ENCODE peak calls at places on chromosomes 1 and 21, in nine cellular contexts. I, L, O, J, D, W, E, K and P are unnamed samples. For H3K4me1, the result is how much of the 10 kb centered on the place peaks cover.

GRCh38 chr1:228174482-228175315 is 9.1 kb downstream of the IBA57 start:
- DNase-seq in I (no peak), L (no peak), O (peak), J (no peak), D (no peak), W (peak), E (peak), K (no peak), P (no peak)

GRCh38 chr1:9659328-9659727 is 7.8 kb downstream of the PIK3CD start:
- DNase-seq in I (peak), L (no peak), O (no peak), J (no peak), D (no peak), W (no peak), E (no peak), K (no peak), P (peak)

GRCh38 chr1:38026592-38027200 is 14.2 kb downstream of the UTP11 start:
- DNase-seq in I (peak), L (no peak), O (peak), J (peak), D (no peak), W (peak), E (no peak), K (no peak), P (no peak)

GRCh38 chr1:2046225-2046917 is 3.8 kb upstream of the PRKCZ start:
- DNase-seq in I (peak), L (peak), O (peak), J (peak), D (peak), W (peak), E (no peak), K (peak), P (no peak)

GRCh38 chr1:157490337-157491165 is 61.8 kb downstream of the FCRL5 start:
- DNase-seq in I (peak), L (peak), O (peak), J (peak), D (peak), W (peak), E (no peak), K (peak), P (peak)

GRCh38 chr1:71919812-71920509 is 362.4 kb downstream of the NEGR1 start:
- DNase-seq in I (no peak), L (no peak), O (no peak), J (no peak), D (no peak), W (peak), E (no peak), K (no peak), P (no peak)

GRCh38 chr1:15178571-15179484 is 25.3 kb downstream of the TMEM51 start:
- DNase-seq in I (peak), L (no peak), O (no peak), J (no peak), D (no peak), W (no peak), E (no peak), K (no peak), P (peak)

GRCh38 chr1:9590201-9590600 is 1.5 kb downstream of the TMEM201 start:
- DNase-seq in I (no peak), L (no peak), O (peak), J (no peak), D (no peak), W (no peak), E (peak), K (no peak), P (no peak)

GRCh38 chr1:84347547-84348239 is 46.2 kb downstream of the SAMD13 start:
- DNase-seq in I (no peak), L (no peak), O (no peak), J (no peak), D (no peak), W (no peak), E (no peak), K (no peak), P (no peak)

GRCh38 chr1:63368131-63368530 is 704 bp downstream of the ALG6 start:
- DNase-seq in I (no peak), L (no peak), O (peak), J (no peak), D (no peak), W (no peak), E (no peak), K (no peak), P (no peak)

GRCh38 chr1:53629101-53629691 is 109.8 kb downstream of the GLIS1 start:
- DNase-seq in I (no peak), L (no peak), O (no peak), J (peak), D (no peak), W (peak), E (peak), K (no peak), P (peak)

GRCh38 chr1:52444465-52444864 is 40.1 kb downstream of the PRPF38A start:
- DNase-seq in I (peak), L (no peak), O (no peak), J (no peak), D (no peak), W (no peak), E (no peak), K (no peak), P (no peak)

GRCh38 chr1:40592107-40592773 is 60.8 kb downstream of the ZNF684 start:
- DNase-seq in I (peak), L (no peak), O (peak), J (no peak), D (no peak), W (peak), E (no peak), K (no peak), P (no peak)

GRCh38 chr1:40153073-40153770 is 8.0 kb upstream of the RLF start:
- DNase-seq in I (peak), L (no peak), O (peak), J (no peak), D (peak), W (peak), E (no peak), K (no peak), P (peak)

DNA sequence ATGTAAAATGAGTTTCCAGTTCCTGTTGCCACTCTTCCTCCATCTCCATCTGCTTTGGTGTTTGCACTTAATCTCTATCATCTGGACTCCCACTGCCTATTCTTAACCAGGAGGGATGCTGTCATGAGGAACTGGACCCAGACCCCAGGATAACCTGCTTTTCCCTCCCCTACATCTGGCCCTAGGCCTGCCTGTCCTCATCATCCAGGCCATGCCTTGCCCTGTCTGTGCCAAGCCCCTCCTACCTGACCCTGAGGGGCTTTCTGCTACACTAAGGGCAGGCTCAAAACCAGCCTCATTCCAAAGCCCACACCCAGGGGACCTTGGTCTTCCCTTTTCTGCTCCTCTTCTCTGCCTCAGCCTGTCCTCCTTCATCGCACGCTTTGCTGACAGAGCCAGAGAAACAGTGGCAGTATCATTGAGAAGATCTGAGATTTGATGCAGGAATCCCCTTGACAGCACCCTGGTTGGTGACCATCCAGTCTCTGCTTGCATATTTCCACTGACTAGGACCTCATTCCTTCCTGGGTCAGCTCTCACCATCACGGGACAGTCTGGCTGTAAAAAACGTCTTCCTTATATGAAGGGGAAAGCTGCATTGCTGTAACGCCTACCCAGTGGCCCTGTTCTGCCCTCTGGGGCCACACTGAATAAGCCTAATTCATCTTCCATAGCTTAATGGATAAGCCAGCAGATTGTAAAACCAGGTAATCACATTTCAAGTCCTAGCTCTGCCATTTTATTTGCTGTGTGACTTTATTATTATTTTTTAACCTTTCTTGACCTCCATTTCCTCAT is 38.8 kb downstream of the PLXNA2 start:
- DNase-seq in I (no peak), L (no peak), O (no peak), J (no peak), D (no peak), W (no peak), E (no peak), K (no peak), P (no peak)
- H3K27ac ChIP-seq in I (no peak), L (peak), O (no peak), J (peak), D (peak), W (no peak), E (peak), K (peak), P (peak)

DNA sequence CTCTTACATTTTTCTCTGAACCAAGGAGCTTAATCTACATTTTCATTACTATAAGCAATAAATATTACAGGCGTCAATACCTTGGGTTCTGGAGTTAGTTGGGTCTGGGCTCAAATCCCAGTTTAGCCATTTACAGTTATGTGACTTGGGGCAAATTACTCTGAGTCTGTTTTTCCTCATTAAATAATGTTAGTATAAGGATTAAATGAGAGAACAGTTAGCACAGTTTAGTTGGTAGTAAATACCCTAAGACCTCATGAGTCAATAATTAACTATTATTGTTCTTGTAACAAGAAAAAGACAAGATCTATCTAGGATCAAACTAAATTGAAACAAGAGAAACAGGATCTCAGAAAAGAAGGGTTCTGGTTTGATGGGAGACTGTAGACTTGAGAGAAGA is 4.6 kb downstream of the C1orf116 start:
- DNase-seq in I (no peak), L (no peak), O (no peak), J (no peak), D (no peak), W (no peak), E (no peak), K (no peak), P (no peak)
- H3K4me1 ChIP-seq in I (half or more), L (half or more), O (under half), J (under half), D (under half), W (under half), E (under half), K (under half), P (under half)

GRCh38 chr1:232074265-232074664 is 447.7 kb downstream of the DISC1 start:
- DNase-seq in I (no peak), L (no peak), O (no peak), J (no peak), D (no peak), W (no peak), E (no peak), K (no peak), P (no peak)
- H3K4me3 ChIP-seq in I (no peak), L (no peak), O (no peak), J (no peak), D (no peak), W (no peak), E (no peak), K (no peak), P (no peak)

GRCh38 chr1:160362168-160362941 is 4.5 kb upstream of the NHLH1 start:
- DNase-seq in I (no peak), L (no peak), O (no peak), J (no peak), D (no peak), W (no peak), E (no peak), K (no peak), P (no peak)
- H3K27ac ChIP-seq in I (no peak), L (no peak), O (no peak), J (no peak), D (no peak), W (peak), E (no peak), K (no peak), P (no peak)

GRCh38 chr21:41601573-41602371 is 93.8 kb upstream of the TMPRSS2 start:
- DNase-seq in I (peak), L (no peak), O (no peak), J (peak), D (no peak), W (peak), E (peak), K (no peak), P (no peak)

GRCh38 chr21:41598561-41599511 is 90.9 kb upstream of the TMPRSS2 start:
- DNase-seq in I (no peak), L (no peak), O (peak), J (peak), D (no peak), W (peak), E (peak), K (no peak), P (peak)

GRCh38 chr21:41600961-41601572 is 93.1 kb upstream of the TMPRSS2 start:
- DNase-seq in I (no peak), L (no peak), O (no peak), J (peak), D (no peak), W (peak), E (peak), K (no peak), P (no peak)

GRCh38 chr21:41600116-41600515 is 92.2 kb upstream of the TMPRSS2 start:
- DNase-seq in I (no peak), L (no peak), O (no peak), J (peak), D (no peak), W (peak), E (peak), K (no peak), P (peak)

GRCh38 chr21:41600556-41600955 is 92.6 kb upstream of the TMPRSS2 start:
- DNase-seq in I (no peak), L (no peak), O (no peak), J (no peak), D (no peak), W (peak), E (peak), K (no peak), P (no peak)
- H3K4me1 ChIP-seq in I (under half), L (under half), O (under half), J (under half), D (under half), W (under half), E (under half), K (under half), P (under half)

DNA sequence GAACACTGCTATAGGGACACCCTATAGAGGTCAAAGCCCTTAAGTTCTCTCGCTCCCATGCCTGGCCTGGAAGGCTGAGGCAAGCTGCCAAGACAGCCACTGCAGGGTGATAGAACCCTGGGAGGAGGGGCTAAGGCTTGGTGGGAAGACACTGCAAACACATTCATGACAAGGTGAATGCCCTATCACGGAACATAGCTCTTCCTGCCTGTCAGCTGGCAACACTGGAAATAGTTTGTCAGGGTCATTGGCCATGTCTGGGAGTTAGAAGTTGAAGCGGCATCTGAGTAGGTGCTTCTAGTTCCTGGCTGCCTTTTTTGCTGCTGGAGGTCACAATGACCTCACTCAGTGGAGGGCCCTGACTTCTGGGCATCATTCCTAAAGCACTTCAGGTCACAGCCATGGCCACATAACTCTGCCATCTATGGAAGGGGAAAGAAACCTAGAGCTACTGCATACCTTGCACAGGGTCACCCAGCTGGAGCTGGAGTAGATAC is 4.2 kb downstream of the FABP3 start:
- DNase-seq in I (no peak), L (peak), O (no peak), J (peak), D (peak), W (no peak), E (no peak), K (peak), P (no peak)
- H3K4me3 ChIP-seq in I (no peak), L (peak), O (no peak), J (no peak), D (peak), W (no peak), E (no peak), K (peak), P (no peak)

GRCh38 chr1:8091691-8092090 is 65.6 kb upstream of the ERRFI1 start:
- DNase-seq in I (no peak), L (no peak), O (no peak), J (no peak), D (no peak), W (no peak), E (no peak), K (no peak), P (peak)
- H3K27ac ChIP-seq in I (peak), L (no peak), O (no peak), J (no peak), D (no peak), W (no peak), E (peak), K (no peak), P (no peak)